ENCODE peak calls at places on chromosomes 12 and 14, in ten cellular contexts. D is fibroblast of pulmonary artery, I is HuH-7.5, Z is activated B cell treated with CpG ODN at 0.5 μM for 24 hours, B is uterus, L is B cell, Q is vagina, P is G401, M is AML-193, G is left ventricle myocardium superior. J is an unnamed sample.

GRCh38 chr12:110107369-110108281 is 16.5 kb upstream of the IFT81 start:
- DNase-seq in B (peak), P (no peak), D (peak), M (no peak), Q (no peak), Z (no peak), L (no peak), G (no peak), I (no peak), J (no peak)

GRCh38 chr12:75908961-75909699 is 122.4 kb downstream of the PHLDA1 start:
- DNase-seq in P (no peak), I (no peak), M (no peak), L (no peak), G (peak), Q (no peak), B (peak), Z (no peak), D (peak), J (peak)

GRCh38 chr12:48618541-48618940 is 48.7 kb upstream of the LALBA start:
- DNase-seq in B (peak), M (peak), I (peak), L (peak), D (peak), Z (peak), Q (no peak), P (peak), G (peak), J (peak)

GRCh38 chr12:130608132-130608531 is 108.0 kb downstream of the RIMBP2 start:
- DNase-seq in B (no peak), Q (no peak), Z (no peak), P (no peak), I (no peak), G (no peak), D (no peak), M (no peak), L (no peak), J (no peak)

GRCh38 chr12:65999564-66000280 is 130.8 kb downstream of the LLPH start:
- DNase-seq in Z (no peak), G (no peak), Q (no peak), B (no peak), I (no peak), L (no peak), P (no peak), M (no peak), D (peak), J (no peak)

GRCh38 chr14:91396959-91397815 is 20.4 kb downstream of the CCDC88C start:
- DNase-seq in M (peak), P (no peak), L (peak), G (no peak), Q (no peak), I (peak), D (no peak), Z (no peak), B (no peak), J (no peak)

GRCh38 chr14:34470319-34470718 is 8.3 kb upstream of the SPTSSA start:
- DNase-seq in L (no peak), I (no peak), P (no peak), Q (no peak), B (no peak), Z (no peak), M (no peak), D (no peak), G (no peak), J (no peak)

GRCh38 chr14:97058071-97058470 is 260.9 kb downstream of the VRK1 start:
- DNase-seq in I (no peak), Z (no peak), M (no peak), Q (no peak), L (no peak), D (no peak), G (no peak), P (no peak), B (no peak), J (no peak)

GRCh38 chr14:83491091-83491490 is 1957.4 kb upstream of the SEL1L start:
- DNase-seq in B (no peak), L (no peak), M (no peak), Q (no peak), D (no peak), P (no peak), Z (no peak), I (no peak), G (no peak), J (no peak)

GRCh38 chr12:130879781-130880389 is 8.0 kb downstream of the RAN start:
- DNase-seq in Q (no peak), I (no peak), G (no peak), P (no peak), B (no peak), Z (no peak), D (no peak), L (no peak), M (no peak), J (no peak)

GRCh38 chr12:120117961-120118709 is 1.6 kb upstream of the RAB35 start:
- DNase-seq in M (no peak), L (no peak), Q (no peak), B (no peak), Z (no peak), G (no peak), D (peak), P (peak), I (no peak), J (no peak)

GRCh38 chr14:34806257-34806656 is 68.9 kb downstream of the BAZ1A start:
- DNase-seq in Z (no peak), Q (no peak), L (no peak), P (no peak), D (no peak), M (no peak), I (no peak), G (no peak), B (no peak), J (no peak)

GRCh38 chr14:92458959-92459478 is 54.6 kb upstream of the RIN3 start:
- DNase-seq in G (no peak), P (no peak), B (no peak), Z (no peak), I (no peak), M (no peak), Q (no peak), L (no peak), D (no peak), J (no peak)

GRCh38 chr14:100629696-100630095 is 42.5 kb upstream of the BEGAIN start:
- DNase-seq in G (no peak), I (no peak), Q (no peak), P (peak), M (no peak), D (no peak), L (no peak), Z (no peak), B (no peak), J (peak)

GRCh38 chr14:35661875-35662274 is 127.9 kb downstream of the INSM2 start:
- DNase-seq in G (no peak), Z (no peak), P (no peak), L (no peak), M (no peak), D (no peak), Q (no peak), B (no peak), I (no peak), J (no peak)

GRCh38 chr12:98580695-98581094 is 12.8 kb upstream of the SLC25A3 start:
- DNase-seq in Q (no peak), D (no peak), Z (no peak), P (no peak), G (no peak), I (no peak), L (no peak), B (no peak), M (no peak), J (no peak)

GRCh38 chr14:64303471-64303917 is 9.3 kb upstream of the ESR2 start:
- DNase-seq in Z (no peak), G (no peak), Q (no peak), I (peak), M (peak), P (peak), L (peak), B (no peak), D (peak), J (no peak)

GRCh38 chr12:47231456-47231855 is 151.7 kb upstream of the AMIGO2 start:
- DNase-seq in D (no peak), B (no peak), M (no peak), L (no peak), I (no peak), G (no peak), P (no peak), Q (no peak), Z (no peak), J (no peak)

GRCh38 chr12:5789469-5789968 is 155.5 kb downstream of the ANO2 start:
- DNase-seq in Q (no peak), I (no peak), L (no peak), B (no peak), P (no peak), M (no peak), D (no peak), G (no peak), Z (no peak), J (no peak)

GRCh38 chr12:30963709-30964564 is 37.4 kb downstream of the TSPAN11 start:
- DNase-seq in B (no peak), P (no peak), D (no peak), I (no peak), L (no peak), M (no peak), Q (no peak), G (no peak), Z (no peak), J (no peak)

GRCh38 chr14:81940636-81941035 is 407.0 kb upstream of the SEL1L start:
- DNase-seq in P (no peak), B (no peak), Z (no peak), M (no peak), L (no peak), G (no peak), D (no peak), Q (no peak), I (no peak), J (no peak)

GRCh38 chr12:103241184-103241583 is 254.6 kb downstream of the C12orf42 start:
- DNase-seq in M (no peak), L (no peak), P (no peak), G (no peak), Z (no peak), D (no peak), Q (no peak), I (no peak), B (no peak), J (no peak)

GRCh38 chr12:66620703-66621102 is 58.2 kb downstream of the GRIP1 start:
- DNase-seq in Q (no peak), D (no peak), G (no peak), B (no peak), P (no peak), Z (no peak), M (no peak), I (no peak), L (no peak), J (no peak)

GRCh38 chr12:111180830-111181726 is 187.8 kb downstream of the PHETA1 start:
- DNase-seq in I (peak), Q (no peak), G (peak), P (no peak), B (peak), L (no peak), D (peak), M (no peak), Z (no peak), J (peak)

GRCh38 chr14:70317091-70317968 is 42.2 kb downstream of the COX16 start:
- DNase-seq in G (no peak), M (no peak), Q (no peak), L (no peak), Z (no peak), D (no peak), I (no peak), P (no peak), B (no peak), J (no peak)

GRCh38 chr12:25884024-25884919 is 74.2 kb upstream of the RASSF8 start:
- DNase-seq in L (no peak), P (no peak), Q (no peak), D (no peak), I (no peak), Z (no peak), M (no peak), B (no peak), G (no peak), J (no peak)

GRCh38 chr14:32865827-32866376 is 72.8 kb upstream of the NPAS3 start:
- DNase-seq in L (no peak), G (no peak), Z (no peak), Q (no peak), D (no peak), B (no peak), I (no peak), P (no peak), M (no peak), J (no peak)

GRCh38 chr12:115417610-115418009 is 733.6 kb upstream of the TBX3 start:
- DNase-seq in B (no peak), Z (no peak), D (no peak), G (no peak), L (no peak), I (no peak), M (no peak), P (no peak), Q (no peak), J (no peak)

GRCh38 chr12:67415473-67415872 is 146.3 kb downstream of the CAND1 start:
- DNase-seq in B (no peak), G (no peak), I (no peak), L (no peak), M (no peak), D (peak), Q (no peak), P (peak), Z (no peak), J (peak)

GRCh38 chr14:55730602-55731001 is 150.6 kb downstream of the KTN1 start:
- DNase-seq in Z (no peak), B (no peak), G (no peak), D (peak), L (no peak), P (no peak), I (no peak), Q (no peak), M (no peak), J (no peak)